ENCODE peak calls at places on chromosome 6, in five cellular contexts. U is SJSA1; X is NCI-H1105 treated with DMSO at 0.1 percent for 48 hours; Z is effector memory CD8-positive, alpha-beta T cell; C is AG08396. D is an unnamed sample.

GRCh38 chr6:169566319-169566718 is 135.5 kb downstream of the WDR27 start:
- DNase-seq in X (no peak), C (no peak), U (no peak), Z (no peak), D (no peak)

GRCh38 chr6:136317023-136317649 is 27.5 kb upstream of the BCLAF1 start:
- DNase-seq in X (peak; percentile 60), C (peak; percentile 62), U (no peak), Z (peak; percentile 61), D (peak; percentile 86)

GRCh38 chr6:161748535-161749386 is 474.9 kb upstream of the AGPAT4 start:
- DNase-seq in C (no peak), Z (no peak), X (no peak), U (no peak), D (peak; percentile 64)

GRCh38 chr6:33768644-33769120 is 20.2 kb downstream of the LEMD2 start:
- DNase-seq in X (peak; percentile 51), C (peak; percentile 86), Z (peak; percentile 65), U (peak; percentile 93), D (peak; percentile 87)

GRCh38 chr6:170470673-170471072 is 82.4 kb downstream of the PSMB1 start:
- DNase-seq in X (no peak), U (no peak), C (no peak), Z (no peak), D (no peak)

GRCh38 chr6:55617272-55617671 is 38.3 kb upstream of the HMGCLL1 start:
- DNase-seq in C (peak; percentile 15), Z (no peak), X (peak; percentile 38), U (no peak), D (peak; percentile 74)

GRCh38 chr6:43937236-43938177 is 167.5 kb downstream of the VEGFA start:
- DNase-seq in X (no peak), Z (no peak), U (peak; percentile 27), C (no peak), D (no peak)

GRCh38 chr6:45607818-45608217 is 230.1 kb upstream of the SUPT3H start:
- DNase-seq in U (no peak), X (no peak), C (no peak), Z (no peak), D (no peak)

GRCh38 chr6:53896237-53896636 is 101.4 kb downstream of the LRRC1 start:
- DNase-seq in Z (no peak), C (no peak), X (no peak), U (no peak), D (no peak)

GRCh38 chr6:105424177-105424783 is 21.4 kb upstream of the PREP start:
- DNase-seq in Z (peak; percentile 65), C (peak; percentile 47), X (peak; percentile 54), U (no peak), D (peak; percentile 74)

GRCh38 chr6:11632795-11633511 is 95.4 kb downstream of the TMEM170B start:
- DNase-seq in U (peak; percentile 88), X (no peak), C (peak; percentile 74), Z (no peak), D (no peak)

GRCh38 chr6:45896783-45897441 is 118.7 kb downstream of the CLIC5 start:
- DNase-seq in C (no peak), X (no peak), U (peak; percentile 71), Z (no peak), D (no peak)

GRCh38 chr6:74409447-74409846 is 713.4 kb downstream of the CD109 start:
- DNase-seq in Z (no peak), U (no peak), C (peak; percentile 30), X (no peak), D (no peak)

GRCh38 chr6:35317483-35318199 is 20.0 kb downstream of the DEF6 start:
- DNase-seq in X (peak; percentile 67), Z (no peak), C (no peak), U (no peak), D (peak; percentile 74)

GRCh38 chr6:187252-187840 is 104.9 kb upstream of the DUSP22 start:
- DNase-seq in U (peak; percentile 21), Z (no peak), C (no peak), X (no peak), D (no peak)

GRCh38 chr6:143656026-143656425 is 21.7 kb upstream of the PHACTR2 start:
- DNase-seq in Z (no peak), C (no peak), U (no peak), X (no peak), D (no peak)

GRCh38 chr6:29553268-29554057 is 6.1 kb downstream of the UBD start:
- DNase-seq in X (peak; percentile 19), C (peak; percentile 77), Z (no peak), U (no peak), D (peak; percentile 8)

GRCh38 chr6:4864534-4864933 is 88.3 kb downstream of the CDYL start:
- DNase-seq in X (no peak), Z (no peak), C (no peak), U (no peak), D (no peak)

GRCh38 chr6:13272131-13273046 is 55.9 kb downstream of the TBC1D7 start:
- DNase-seq in C (no peak), Z (no peak), X (no peak), U (no peak), D (no peak)

GRCh38 chr6:52511572-52512151 is 65.2 kb downstream of the TRAM2 start:
- DNase-seq in U (no peak), Z (no peak), C (no peak), X (no peak), D (no peak)

GRCh38 chr6:116512155-116512559 is 718 bp downstream of the CALHM5 start:
- DNase-seq in U (no peak), Z (no peak), C (no peak), X (no peak), D (peak; percentile 62)

GRCh38 chr6:105711216-105711615 is 308.3 kb upstream of the PREP start:
- DNase-seq in X (no peak), C (peak; percentile 10), U (no peak), Z (no peak), D (no peak)

GRCh38 chr6:80440496-80441160 is 334.2 kb downstream of the BCKDHB start:
- DNase-seq in X (peak; percentile 84), C (no peak), Z (no peak), U (no peak), D (peak; percentile 96)

GRCh38 chr6:33693186-33694158 is 18.0 kb downstream of the UQCC2 start:
- DNase-seq in X (no peak), U (no peak), Z (no peak), C (no peak), D (no peak)

GRCh38 chr6:37785002-37785687 is 34.4 kb upstream of the ZFAND3 start:
- DNase-seq in Z (no peak), C (no peak), X (no peak), U (no peak), D (peak; percentile 61)

GRCh38 chr6:160353950-160354496 is 5.8 kb downstream of the SLC22A3 start:
- DNase-seq in Z (no peak), X (no peak), C (no peak), U (no peak), D (no peak)

GRCh38 chr6:122872311-122872710 is 83.3 kb downstream of the SMPDL3A start:
- DNase-seq in X (no peak), C (no peak), U (no peak), Z (no peak), D (no peak)

GRCh38 chr6:43867246-43867645 is 97.2 kb downstream of the VEGFA start:
- DNase-seq in X (no peak), C (no peak), U (no peak), Z (no peak), D (no peak)

GRCh38 chr6:35291491-35291890 is 6.1 kb upstream of the DEF6 start:
- DNase-seq in X (no peak), U (no peak), C (no peak), Z (no peak), D (no peak)

GRCh38 chr6:16681260-16681873 is 79.9 kb downstream of the ATXN1 start:
- DNase-seq in C (peak; percentile 65), Z (no peak), U (peak; percentile 66), X (no peak), D (peak; percentile 20)

GRCh38 chr6:138250513-138251247 is 32.4 kb upstream of the PBOV1 start:
- DNase-seq in Z (no peak), C (peak; percentile 41), X (no peak), U (no peak), D (no peak)

GRCh38 chr6:40328376-40328987 is 258.7 kb downstream of the LRFN2 start:
- DNase-seq in X (peak; percentile 81), C (no peak), U (no peak), Z (peak; percentile 24), D (peak; percentile 91)

GRCh38 chr6:89584539-89584938 is 54.0 kb downstream of the LYRM2 start:
- DNase-seq in C (no peak), Z (no peak), X (no peak), U (no peak), D (no peak)

GRCh38 chr6:6811151-6812002 is 222.9 kb downstream of the LY86 start:
- DNase-seq in U (no peak), Z (no peak), X (no peak), C (peak; percentile 39), D (peak; percentile 95)

GRCh38 chr6:46661500-46661899 is 8.7 kb downstream of the SLC25A27 start:
- DNase-seq in X (no peak), U (no peak), C (no peak), Z (no peak), D (no peak)